ENCODE peak calls at places on chromosomes 1 and 21, in five cellular contexts. C is K562, F is SK-N-SH, P is GM12878, V is HepG2. I is an unnamed sample.

GRCh38 chr1:58782308-58783089 is 1.3 kb downstream of the JUN start:
- DNase-seq in P (no peak), V (no peak), F (peak), C (peak), I (no peak)

GRCh38 chr1:80841261-80841660 is 959.5 kb upstream of the ADGRL2 start:
- DNase-seq in C (no peak), V (no peak), P (no peak), F (no peak), I (no peak)

GRCh38 chr1:159008744-159009188 is 941 bp upstream of the IFI16 start:
- DNase-seq in C (no peak), F (no peak), P (peak), V (no peak), I (no peak)

GRCh38 chr1:188188317-188188716 is 1359.6 kb downstream of the PLA2G4A start:
- DNase-seq in F (no peak), V (no peak), P (no peak), C (no peak), I (no peak)

GRCh38 chr21:31162827-31163226 is 124.6 kb upstream of the KRTAP19-8 start:
- DNase-seq in V (no peak), P (no peak), F (peak), C (no peak), I (no peak)

GRCh38 chr1:7437608-7438395 is 333.3 kb upstream of the VAMP3 start:
- DNase-seq in V (no peak), P (no peak), C (no peak), F (no peak), I (no peak)

GRCh38 chr1:1360511-1361169 is 2.3 kb upstream of the MXRA8 start:
- DNase-seq in F (peak), P (no peak), V (peak), C (no peak), I (peak)

GRCh38 chr1:107786214-107786842 is 178.7 kb downstream of the VAV3 start:
- DNase-seq in V (no peak), C (no peak), P (no peak), F (no peak), I (no peak)

GRCh38 chr1:114234408-114235119 is 80.9 kb upstream of the SYT6 start:
- DNase-seq in P (peak), C (no peak), V (no peak), F (no peak), I (no peak)

GRCh38 chr1:179599623-179600249 is 8.1 kb downstream of the TDRD5 start:
- DNase-seq in F (no peak), V (peak), C (peak), P (no peak), I (peak)

GRCh38 chr1:21669287-21670058 is at the start of gene RAP1GAP:
- DNase-seq in P (no peak), C (peak), V (peak), F (peak), I (no peak)

GRCh38 chr1:90371106-90371813 is 345.8 kb downstream of the BARHL2 start:
- DNase-seq in C (no peak), V (no peak), P (no peak), F (no peak), I (no peak)

GRCh38 chr1:90198616-90199015 is 203.7 kb downstream of the ZNF326 start:
- DNase-seq in P (no peak), V (no peak), F (no peak), C (no peak), I (no peak)

GRCh38 chr21:31922881-31923280 is 50.1 kb downstream of the HUNK start:
- DNase-seq in F (no peak), V (no peak), C (no peak), P (no peak), I (no peak)

GRCh38 chr1:69827732-69828131 is 260.0 kb downstream of the LRRC7 start:
- DNase-seq in V (no peak), C (no peak), F (no peak), P (no peak), I (no peak)

GRCh38 chr1:6991271-6991670 is 206.0 kb downstream of the CAMTA1 start:
- DNase-seq in C (no peak), F (no peak), V (no peak), P (no peak), I (peak)

GRCh38 chr1:76659171-76659940 is 207.9 kb upstream of the ST6GALNAC5 start:
- DNase-seq in V (no peak), F (no peak), C (no peak), P (no peak), I (no peak)

GRCh38 chr1:103129796-103130195 is 21.5 kb upstream of the COL11A1 start:
- DNase-seq in C (no peak), V (no peak), P (no peak), F (no peak), I (no peak)

GRCh38 chr1:74650561-74650960 is 23.0 kb downstream of the ERICH3 start:
- DNase-seq in V (no peak), F (no peak), P (no peak), C (no peak), I (no peak)

GRCh38 chr1:149927056-149927534 is 508 bp downstream of the SF3B4 start:
- DNase-seq in F (no peak), V (no peak), P (no peak), C (no peak), I (no peak)

GRCh38 chr1:6260961-6261614 is at the start of gene GPR153:
- DNase-seq in F (peak), P (no peak), V (no peak), C (peak), I (no peak)

GRCh38 chr1:159188375-159188788 is 16.3 kb upstream of the ACKR1 start:
- DNase-seq in F (no peak), V (no peak), P (no peak), C (no peak), I (no peak)

GRCh38 chr1:41343790-41344679 is 17.2 kb upstream of the FOXO6 start:
- DNase-seq in C (no peak), V (no peak), F (no peak), P (peak), I (no peak)

GRCh38 chr1:89065077-89065868 is at the start of gene GBP1:
- DNase-seq in P (no peak), F (no peak), C (no peak), V (peak), I (no peak)

GRCh38 chr1:192803501-192803900 is 5.3 kb upstream of the RGS2 start:
- DNase-seq in F (no peak), V (no peak), C (no peak), P (no peak), I (no peak)

GRCh38 chr1:176033879-176034278 is 173.2 kb downstream of the COP1 start:
- DNase-seq in C (no peak), P (no peak), F (no peak), V (no peak), I (no peak)

GRCh38 chr1:156384007-156384406 is 15.0 kb downstream of the RHBG start:
- DNase-seq in F (no peak), V (no peak), C (no peak), P (no peak), I (no peak)

GRCh38 chr1:233005703-233006102 is 55.3 kb downstream of the NTPCR start:
- DNase-seq in C (peak), V (no peak), P (no peak), F (peak), I (no peak)

GRCh38 chr1:203442821-203443220 is 32.8 kb upstream of the PRELP start:
- DNase-seq in P (no peak), C (no peak), V (no peak), F (no peak), I (no peak)

GRCh38 chr1:71521655-71522264 is 440.9 kb upstream of the ZRANB2 start:
- DNase-seq in V (peak), F (peak), C (no peak), P (no peak), I (no peak)

GRCh38 chr1:117058810-117059209 is 1.3 kb upstream of the TTF2 start:
- DNase-seq in V (no peak), C (no peak), F (no peak), P (no peak), I (no peak)

GRCh38 chr21:46208761-46209721 is 19.5 kb downstream of the LSS start:
- DNase-seq in C (no peak), V (no peak), F (no peak), P (no peak), I (no peak)

GRCh38 chr1:114154963-114155322 is 1.3 kb upstream of the SYT6 start:
- DNase-seq in V (no peak), F (peak), C (no peak), P (no peak), I (no peak)

DNA sequence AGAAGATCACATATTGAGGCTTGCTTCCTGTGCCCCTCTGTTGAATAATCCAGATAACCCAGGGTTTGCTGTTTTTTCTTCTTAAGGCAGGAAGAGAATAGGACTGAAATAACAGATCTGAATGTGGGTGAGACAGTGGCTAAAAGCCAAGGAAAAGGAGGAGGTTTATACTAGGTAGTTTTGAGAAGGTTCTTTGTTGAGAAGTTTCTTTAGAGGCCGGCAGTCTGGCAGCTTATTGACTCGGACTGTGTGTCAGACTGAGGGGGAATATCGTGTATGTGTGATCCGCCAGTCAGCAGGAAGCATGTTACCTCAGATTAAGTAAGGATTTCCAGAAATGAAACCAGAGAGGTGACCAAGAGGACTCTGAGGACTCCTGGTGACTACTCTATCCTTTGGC is 119.8 kb downstream of the PLA2G4A start:
- DNase-seq in C (no peak), P (no peak), F (no peak), V (no peak), I (no peak)
- H3K27ac ChIP-seq in C (no peak), P (no peak), F (no peak), V (no peak), I (no peak)

GRCh38 chr1:208069317-208069716 is 158.4 kb upstream of the CD34 start:
- DNase-seq in C (no peak), P (no peak), V (no peak), F (peak), I (no peak)

GRCh38 chr1:208068908-208069307 is 158.0 kb upstream of the CD34 start:
- DNase-seq in C (no peak), P (no peak), V (no peak), F (no peak), I (no peak)

GRCh38 chr1:208066583-208066982 is 155.7 kb upstream of the CD34 start:
- DNase-seq in V (no peak), P (no peak), F (no peak), C (no peak), I (no peak)

GRCh38 chr1:208068441-208068840 is 157.5 kb upstream of the CD34 start:
- DNase-seq in V (no peak), C (no peak), P (no peak), F (no peak), I (no peak)

DNA sequence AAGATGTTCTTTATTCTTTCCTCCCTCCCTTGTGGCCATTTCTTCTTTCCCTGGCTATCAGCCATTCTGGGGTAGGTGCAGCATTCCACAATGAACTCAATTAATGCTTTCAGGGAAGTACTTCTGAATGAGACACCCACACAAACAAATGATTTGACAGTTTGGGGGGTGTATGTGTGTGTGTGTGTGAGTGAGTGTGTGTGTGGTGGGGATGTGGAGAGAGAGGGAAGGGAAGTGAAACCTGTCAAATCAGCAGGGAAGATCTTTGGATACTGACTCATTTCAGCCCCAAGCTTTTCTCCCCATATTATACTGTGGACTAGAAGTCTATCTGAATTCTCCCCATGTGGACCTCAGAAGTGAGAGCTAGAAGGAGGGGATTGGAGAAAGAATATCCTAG is 154.9 kb upstream of the CD34 start:
- DNase-seq in V (no peak), C (no peak), P (peak), F (no peak), I (no peak)
- TF ChIP-seq POLR2AphosphoS5 in V (no peak), C (no peak), P (no peak), F (no peak), I (no peak)

GRCh38 chr1:225318706-225319575 is 108.9 kb downstream of the LBR start:
- DNase-seq in C (peak), P (peak), F (peak), V (peak), I (peak)
- TF ChIP-seq ZBTB33 in C (no peak), P (no peak), F (no peak), V (no peak), I (no peak)

GRCh38 chr1:56390934-56391731 is 188.2 kb downstream of the PLPP3 start:
- DNase-seq in V (no peak), F (no peak), P (no peak), C (no peak), I (no peak)

GRCh38 chr1:56390540-56390867 is 188.9 kb downstream of the PLPP3 start:
- DNase-seq in V (no peak), F (no peak), C (no peak), P (no peak), I (no peak)

GRCh38 chr1:56394298-56394697 is 185.1 kb downstream of the PLPP3 start:
- DNase-seq in V (no peak), C (no peak), F (no peak), P (no peak), I (no peak)

GRCh38 chr1:56387071-56387747 is 192.2 kb downstream of the PLPP3 start:
- DNase-seq in P (no peak), V (peak), C (no peak), F (no peak), I (no peak)

GRCh38 chr1:56389813-56390539 is 189.4 kb downstream of the PLPP3 start:
- DNase-seq in P (no peak), C (no peak), V (no peak), F (peak), I (no peak)
- H3K27ac ChIP-seq in P (no peak), C (no peak), V (no peak), F (no peak), I (no peak)

GRCh38 chr1:36453600-36454388 is 3.5 kb upstream of the OSCP1 start:
- DNase-seq in C (no peak), F (no peak), P (no peak), V (no peak), I (no peak)
- TF ChIP-seq POLR2AphosphoS5 in C (no peak), F (no peak), P (no peak), V (no peak), I (no peak)

GRCh38 chr1:212699104-212699838 is 369 bp downstream of the BATF3 start:
- DNase-seq in P (no peak), V (peak), F (peak), C (peak), I (peak)
- TF ChIP-seq ZBTB33 in P (no peak), V (no peak), F (no peak), C (peak), I (no peak)

GRCh38 chr1:16209847-16210407 is 2.5 kb downstream of the ARHGEF19 start:
- DNase-seq in F (no peak), P (no peak), V (no peak), C (no peak), I (no peak)

GRCh38 chr1:16209132-16209846 is 3.2 kb downstream of the ARHGEF19 start:
- DNase-seq in F (no peak), P (no peak), V (no peak), C (no peak), I (no peak)

GRCh38 chr1:16207318-16208269 is 4.9 kb downstream of the ARHGEF19 start:
- DNase-seq in F (no peak), P (no peak), C (peak), V (no peak), I (no peak)

GRCh38 chr1:16206547-16207317 is 5.7 kb downstream of the ARHGEF19 start:
- DNase-seq in F (peak), V (peak), C (peak), P (peak), I (peak)

DNA sequence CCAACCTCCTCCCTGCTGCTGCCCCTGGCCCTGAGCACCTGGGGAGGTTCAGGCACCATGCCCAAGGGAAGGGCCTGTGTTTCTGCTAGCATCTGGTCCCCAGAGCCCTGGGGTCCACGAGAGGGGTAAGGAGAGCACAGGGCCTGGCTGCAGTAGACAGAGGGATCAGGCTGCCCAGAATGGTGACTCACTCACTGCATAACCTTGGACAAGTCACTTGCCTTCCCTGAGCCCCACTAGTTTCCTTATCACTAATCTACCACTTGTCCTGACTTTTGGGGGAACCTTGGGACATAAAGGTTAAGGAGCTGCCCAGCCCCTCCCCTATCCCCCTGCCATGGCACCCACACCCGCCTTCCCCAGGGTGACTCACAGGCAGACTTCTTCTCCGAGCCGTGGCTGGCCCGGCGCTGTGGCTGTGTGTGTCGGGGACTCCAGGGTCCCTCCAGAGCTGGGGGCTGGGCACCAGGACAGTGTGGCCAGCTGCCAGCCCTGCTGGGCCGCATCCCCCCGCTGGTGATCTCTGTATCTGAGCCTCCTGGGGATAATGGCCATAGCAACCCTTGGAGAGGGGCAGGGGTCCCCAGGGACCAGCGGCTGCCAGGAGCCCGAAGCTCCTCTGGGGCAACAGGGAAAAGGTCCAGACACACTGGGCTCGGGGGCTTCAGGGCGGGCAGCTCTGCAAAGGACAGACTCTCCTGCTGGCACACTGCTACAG is 4.0 kb downstream of the ARHGEF19 start:
- DNase-seq in V (no peak), F (no peak), C (no peak), P (no peak), I (no peak)
- H3K27ac ChIP-seq in V (no peak), F (no peak), C (peak), P (no peak), I (peak)

GRCh38 chr1:154423988-154424326 is 18.8 kb downstream of the IL6R start:
- DNase-seq in P (no peak), C (no peak), V (no peak), F (no peak), I (no peak)
- TF ChIP-seq POLR2AphosphoS5 in P (no peak), C (no peak), V (no peak), F (no peak), I (no peak)

I was measured in HCT116.